ENCODE peak calls at places on chromosomes 1 and 21, in ten cellular contexts. Q is activated CD8-positive, alpha-beta memory T cell treated with anti-CD3 and anti-CD28 coated beads for 4 hours; I is stimulated activated CD4-positive, alpha-beta T cell treated with anti-CD3 and anti-CD28 coated beads, Interleukin-4, amount 100 ng/mL, for 4 hours; H is hypothalamus; D is activated T-helper 1 cell treated with anti-CD3 and anti-CD28 coated beads, Interleukin-12 subunit alpha, Interleukin-12 subunit beta, Interleukin-2, Interleukin-4 antibody, amounts not matched to agents 30 ng/mL and 10 ng/mL and 1 ng/mL, durations not matched to agents 14 hours and 24 hours and 36 hours; E is NCI-H1105; Y is right lobe of liver; B is stimulated activated CD8-positive, alpha-beta memory T cell treated with anti-CD3 and anti-CD28 coated beads, Interleukin-4, amount 100 ng/mL, for 24 hours; F is uterus; R is GF-D8. K is an unnamed sample.

GRCh38 chr1:79290927-79291474 is 284.5 kb upstream of the ADGRL4 start:
- DNase-seq in Q (no peak), I (no peak), H (no peak), D (no peak), E (no peak), Y (no peak), B (no peak), F (no peak), R (no peak), K (no peak)

GRCh38 chr1:201023517-201023902 is at the start of gene KIF21B:
- DNase-seq in Q (peak; percentile 82), I (peak; percentile 90), H (peak; percentile 71), D (peak; percentile 92), E (peak; percentile 72), Y (peak; percentile 90), B (peak; percentile 86), F (peak; percentile 62), R (peak; percentile 57), K (peak; percentile 100)

GRCh38 chr21:42535602-42536171 is 22.0 kb downstream of the SLC37A1 start:
- DNase-seq in Q (no peak), I (no peak), H (no peak), D (no peak), E (no peak), Y (peak; percentile 91), B (no peak), F (no peak), R (no peak), K (no peak)

GRCh38 chr1:183293243-183293642 is 107.2 kb downstream of the LAMC2 start:
- DNase-seq in Q (no peak), I (no peak), H (no peak), D (no peak), E (no peak), Y (no peak), B (no peak), F (no peak), R (no peak), K (no peak)

GRCh38 chr1:5415621-5416020 is 576.6 kb downstream of the NPHP4 start:
- DNase-seq in Q (no peak), I (no peak), H (no peak), D (no peak), E (no peak), Y (no peak), B (no peak), F (no peak), R (no peak), K (no peak)

GRCh38 chr1:173205146-173206051 is 1.7 kb downstream of the TNFSF4 start:
- DNase-seq in Q (no peak), I (no peak), H (no peak), D (no peak), E (no peak), Y (no peak), B (no peak), F (peak; percentile 18), R (no peak), K (no peak)

GRCh38 chr1:30176477-30176876 is 546.9 kb downstream of the MATN1 start:
- DNase-seq in Q (no peak), I (no peak), H (no peak), D (no peak), E (no peak), Y (no peak), B (no peak), F (no peak), R (no peak), K (no peak)

GRCh38 chr1:185860316-185860715 is 126.1 kb downstream of the HMCN1 start:
- DNase-seq in Q (no peak), I (no peak), H (no peak), D (no peak), E (no peak), Y (no peak), B (no peak), F (no peak), R (no peak), K (no peak)

GRCh38 chr1:42758641-42759040 is 8.2 kb downstream of the P3H1 start:
- DNase-seq in Q (no peak), I (no peak), H (no peak), D (no peak), E (no peak), Y (no peak), B (no peak), F (no peak), R (no peak), K (no peak)

GRCh38 chr1:232084584-232085223 is 458.1 kb downstream of the DISC1 start:
- DNase-seq in Q (no peak), I (no peak), H (no peak), D (no peak), E (no peak), Y (no peak), B (no peak), F (no peak), R (no peak), K (no peak)

GRCh38 chr1:7954683-7955082 is 6.8 kb upstream of the PARK7 start:
- DNase-seq in Q (no peak), I (no peak), H (no peak), D (no peak), E (no peak), Y (no peak), B (no peak), F (no peak), R (peak; percentile 14), K (no peak)

GRCh38 chr1:1359668-1360468 is 1.5 kb upstream of the MXRA8 start:
- DNase-seq in Q (no peak), I (no peak), H (no peak), D (no peak), E (no peak), Y (no peak), B (no peak), F (peak; percentile 77), R (no peak), K (peak; percentile 51)